ENCODE peak calls at places on chromosomes 12 and 14, in seven cellular contexts. U is iris pigment epithelial cell; M is stimulated activated CD8-positive, alpha-beta memory T cell treated with anti-CD3 and anti-CD28 coated beads, Interleukin-15, amount 100 ng/mL, for 1 hour; I is NCI-H2029; H is hippocampal formation; V is fibroblast of lung; A is stimulated activated CD4-positive, alpha-beta T cell treated with anti-CD3 and anti-CD28 coated beads, Interleukin-4, amount 100 ng/mL, for 1 hour. O is an unnamed sample.

GRCh38 chr12:23906329-23906728 is 43.1 kb downstream of the SOX5 start:
- DNase-seq in U (peak; percentile 35), M (no peak), I (no peak), H (no peak), V (peak; percentile 95), A (no peak), O (peak; percentile 89)

GRCh38 chr14:99270491-99271287 is 1.3 kb downstream of the BCL11B start:
- DNase-seq in U (no peak), M (no peak), I (no peak), H (no peak), V (no peak), A (peak; percentile 57), O (no peak)

GRCh38 chr14:92794547-92794941 is 439 bp downstream of the GOLGA5 start:
- DNase-seq in U (peak; percentile 20), M (no peak), I (no peak), H (no peak), V (peak; percentile 41), A (no peak), O (no peak)

GRCh38 chr14:99207456-99207855 is 64.5 kb downstream of the BCL11B start:
- DNase-seq in U (no peak), M (no peak), I (no peak), H (no peak), V (no peak), A (no peak), O (no peak)

GRCh38 chr12:1474567-1475153 is 119.7 kb downstream of the FBXL14 start:
- DNase-seq in U (peak; percentile 95), M (no peak), I (no peak), H (no peak), V (peak; percentile 95), A (no peak), O (peak; percentile 80)

GRCh38 chr12:71019282-71019831 is 98.8 kb upstream of the PTPRR start:
- DNase-seq in U (no peak), M (no peak), I (no peak), H (no peak), V (no peak), A (no peak), O (no peak)

GRCh38 chr12:128819293-128820144 is 4.2 kb downstream of the SLC15A4 start:
- DNase-seq in U (no peak), M (no peak), I (no peak), H (no peak), V (no peak), A (no peak), O (no peak)

GRCh38 chr14:38743941-38744611 is 359.0 kb downstream of the SEC23A start:
- DNase-seq in U (no peak), M (no peak), I (no peak), H (no peak), V (no peak), A (no peak), O (no peak)

GRCh38 chr12:113805201-113805600 is 160.9 kb downstream of the RBM19 start:
- DNase-seq in U (no peak), M (no peak), I (no peak), H (no peak), V (no peak), A (no peak), O (no peak)

GRCh38 chr12:12685305-12685704 is 10.7 kb downstream of the GPR19 start:
- DNase-seq in U (no peak), M (no peak), I (peak; percentile 43), H (no peak), V (no peak), A (no peak), O (no peak)

GRCh38 chr14:94771906-94772468 is 2.1 kb upstream of the GSC start:
- DNase-seq in U (no peak), M (no peak), I (no peak), H (no peak), V (no peak), A (no peak), O (no peak)

GRCh38 chr14:66228267-66228970 is 257.8 kb upstream of the CCDC196 start:
- DNase-seq in U (no peak), M (no peak), I (no peak), H (no peak), V (peak; percentile 77), A (peak; percentile 2), O (no peak)

GRCh38 chr14:26602902-26603301 is 5.1 kb upstream of the NOVA1 start:
- DNase-seq in U (no peak), M (no peak), I (no peak), H (no peak), V (no peak), A (no peak), O (no peak)

GRCh38 chr12:113276946-113277500 is 55.8 kb downstream of the TPCN1 start:
- DNase-seq in U (no peak), M (no peak), I (no peak), H (no peak), V (no peak), A (no peak), O (no peak)

GRCh38 chr12:45725631-45726593 is 3.6 kb upstream of the ARID2 start:
- DNase-seq in U (peak; percentile 64), M (no peak), I (peak; percentile 13), H (peak; percentile 7), V (peak; percentile 36), A (no peak), O (no peak)

GRCh38 chr12:10540776-10541205 is 35.1 kb downstream of the EIF2S3B start:
- DNase-seq in U (peak; percentile 32), M (no peak), I (no peak), H (no peak), V (peak; percentile 27), A (no peak), O (peak; percentile 18)

GRCh38 chr14:30227436-30227835 is 299.8 kb upstream of the PRKD1 start:
- DNase-seq in U (no peak), M (no peak), I (no peak), H (no peak), V (no peak), A (no peak), O (no peak)

GRCh38 chr12:122137681-122138080 is 36.3 kb downstream of the IL31 start:
- DNase-seq in U (no peak), M (no peak), I (no peak), H (no peak), V (no peak), A (no peak), O (no peak)

GRCh38 chr14:49820176-49820575 is 32.4 kb downstream of the NEMF start:
- DNase-seq in U (no peak), M (no peak), I (no peak), H (no peak), V (no peak), A (no peak), O (no peak)

GRCh38 chr14:99724939-99725773 is 41.1 kb downstream of the CYP46A1 start:
- DNase-seq in U (no peak), M (no peak), I (no peak), H (no peak), V (no peak), A (no peak), O (no peak)

GRCh38 chr14:90616313-90616712 is 199.9 kb downstream of the TTC7B start:
- DNase-seq in U (no peak), M (no peak), I (no peak), H (no peak), V (no peak), A (no peak), O (no peak)

GRCh38 chr14:74495356-74495755 is 1.8 kb downstream of the ISCA2 start:
- DNase-seq in U (peak; percentile 35), M (no peak), I (no peak), H (no peak), V (peak; percentile 41), A (no peak), O (no peak)

GRCh38 chr12:27517961-27518668 is 5.9 kb upstream of the PPFIBP1 start:
- DNase-seq in U (no peak), M (no peak), I (no peak), H (no peak), V (no peak), A (no peak), O (no peak)

GRCh38 chr14:37411079-37411735 is 183.8 kb downstream of the FOXA1 start:
- DNase-seq in U (peak; percentile 73), M (no peak), I (peak; percentile 94), H (no peak), V (no peak), A (no peak), O (no peak)

GRCh38 chr12:101097829-101098580 is 112.0 kb downstream of the SLC5A8 start:
- DNase-seq in U (no peak), M (no peak), I (peak; percentile 46), H (no peak), V (no peak), A (no peak), O (no peak)

GRCh38 chr12:124939428-124940142 is 25.1 kb upstream of the UBC start:
- DNase-seq in U (peak; percentile 92), M (peak; percentile 78), I (no peak), H (no peak), V (peak; percentile 97), A (peak; percentile 88), O (peak; percentile 81)

GRCh38 chr12:99706736-99707473 is 59.4 kb downstream of the GARIN6 start:
- DNase-seq in U (no peak), M (no peak), I (no peak), H (no peak), V (no peak), A (no peak), O (no peak)

GRCh38 chr12:26832817-26833691 is at the start of gene ITPR2:
- DNase-seq in U (peak; percentile 90), M (peak; percentile 81), I (peak; percentile 85), H (peak; percentile 93), V (peak; percentile 88), A (peak; percentile 94), O (peak; percentile 52)

GRCh38 chr14:65224799-65225198 is 122.5 kb upstream of the MAX start:
- DNase-seq in U (no peak), M (no peak), I (no peak), H (peak; percentile 59), V (no peak), A (no peak), O (no peak)

GRCh38 chr12:67855103-67855502 is 134.1 kb upstream of the IFNG-AS1 start:
- DNase-seq in U (no peak), M (no peak), I (no peak), H (no peak), V (peak; percentile 47), A (no peak), O (no peak)

O was measured in astrocyte of the cerebellum.